ENCODE peak calls at places on chromosomes 12 and 14, in ten cellular contexts. One of them, this sample, is unnamed.

GRCh38 chr12:66087365-66087943 is 43.1 kb downstream of the LLPH start:
- DNase-seq in mucosa of descending colon: peak
- DNase-seq in fibroblast of mammary gland: peak
- DNase-seq in HCT116: peak
- DNase-seq in cardiac muscle cell: peak
- DNase-seq in fibroblast of villous mesenchyme: peak
- DNase-seq in GM20000: peak
- DNase-seq in tibial artery: peak
- DNase-seq in fibroblast of the aortic adventitia: peak
- DNase-seq in MCF 10A: peak
- DNase-seq in this sample: peak

GRCh38 chr12:96197503-96198272 is 3.5 kb downstream of the ELK3 start:
- DNase-seq in mucosa of descending colon: no peak
- DNase-seq in fibroblast of mammary gland: peak
- DNase-seq in HCT116: peak
- DNase-seq in cardiac muscle cell: no peak
- DNase-seq in fibroblast of villous mesenchyme: peak
- DNase-seq in GM20000: no peak
- DNase-seq in tibial artery: no peak
- DNase-seq in fibroblast of the aortic adventitia: peak
- DNase-seq in MCF 10A: peak
- DNase-seq in this sample: no peak

GRCh38 chr12:113868365-113868764 is 97.8 kb downstream of the RBM19 start:
- DNase-seq in mucosa of descending colon: no peak
- DNase-seq in fibroblast of mammary gland: no peak
- DNase-seq in HCT116: no peak
- DNase-seq in cardiac muscle cell: no peak
- DNase-seq in fibroblast of villous mesenchyme: no peak
- DNase-seq in GM20000: no peak
- DNase-seq in tibial artery: no peak
- DNase-seq in fibroblast of the aortic adventitia: no peak
- DNase-seq in MCF 10A: no peak
- DNase-seq in this sample: no peak

GRCh38 chr14:58078471-58078870 is 73.5 kb downstream of the ARMH4 start:
- DNase-seq in mucosa of descending colon: no peak
- DNase-seq in fibroblast of mammary gland: no peak
- DNase-seq in HCT116: no peak
- DNase-seq in cardiac muscle cell: no peak
- DNase-seq in fibroblast of villous mesenchyme: peak
- DNase-seq in GM20000: no peak
- DNase-seq in tibial artery: no peak
- DNase-seq in fibroblast of the aortic adventitia: peak
- DNase-seq in MCF 10A: no peak
- DNase-seq in this sample: no peak

GRCh38 chr12:113049976-113050742 is 6.4 kb upstream of the DTX1 start:
- DNase-seq in mucosa of descending colon: no peak
- DNase-seq in fibroblast of mammary gland: no peak
- DNase-seq in HCT116: peak
- DNase-seq in cardiac muscle cell: peak
- DNase-seq in fibroblast of villous mesenchyme: no peak
- DNase-seq in GM20000: peak
- DNase-seq in tibial artery: no peak
- DNase-seq in fibroblast of the aortic adventitia: no peak
- DNase-seq in MCF 10A: no peak
- DNase-seq in this sample: no peak

GRCh38 chr14:92704036-92704804 is 44.2 kb downstream of the LGMN start:
- DNase-seq in mucosa of descending colon: peak
- DNase-seq in fibroblast of mammary gland: no peak
- DNase-seq in HCT116: no peak
- DNase-seq in cardiac muscle cell: no peak
- DNase-seq in fibroblast of villous mesenchyme: no peak
- DNase-seq in GM20000: peak
- DNase-seq in tibial artery: peak
- DNase-seq in fibroblast of the aortic adventitia: no peak
- DNase-seq in MCF 10A: no peak
- DNase-seq in this sample: no peak

GRCh38 chr14:95870772-95871171 is 5.9 kb upstream of the TUNAR start:
- DNase-seq in mucosa of descending colon: no peak
- DNase-seq in fibroblast of mammary gland: no peak
- DNase-seq in HCT116: no peak
- DNase-seq in cardiac muscle cell: no peak
- DNase-seq in fibroblast of villous mesenchyme: no peak
- DNase-seq in GM20000: no peak
- DNase-seq in tibial artery: no peak
- DNase-seq in fibroblast of the aortic adventitia: no peak
- DNase-seq in MCF 10A: no peak
- DNase-seq in this sample: no peak

GRCh38 chr14:50056457-50056856 is 59.9 kb downstream of the VCPKMT start:
- DNase-seq in mucosa of descending colon: no peak
- DNase-seq in fibroblast of mammary gland: no peak
- DNase-seq in HCT116: no peak
- DNase-seq in cardiac muscle cell: no peak
- DNase-seq in fibroblast of villous mesenchyme: no peak
- DNase-seq in GM20000: no peak
- DNase-seq in tibial artery: no peak
- DNase-seq in fibroblast of the aortic adventitia: no peak
- DNase-seq in MCF 10A: no peak
- DNase-seq in this sample: no peak

GRCh38 chr14:83006071-83006670 is 1472.5 kb upstream of the SEL1L start:
- DNase-seq in mucosa of descending colon: no peak
- DNase-seq in fibroblast of mammary gland: no peak
- DNase-seq in HCT116: no peak
- DNase-seq in cardiac muscle cell: peak
- DNase-seq in fibroblast of villous mesenchyme: no peak
- DNase-seq in GM20000: no peak
- DNase-seq in tibial artery: no peak
- DNase-seq in fibroblast of the aortic adventitia: no peak
- DNase-seq in MCF 10A: peak
- DNase-seq in this sample: no peak

GRCh38 chr14:68359862-68360552 is 432.9 kb downstream of the ZFP36L1 start:
- DNase-seq in mucosa of descending colon: peak
- DNase-seq in fibroblast of mammary gland: peak
- DNase-seq in HCT116: peak
- DNase-seq in cardiac muscle cell: peak
- DNase-seq in fibroblast of villous mesenchyme: peak
- DNase-seq in GM20000: no peak
- DNase-seq in tibial artery: peak
- DNase-seq in fibroblast of the aortic adventitia: peak
- DNase-seq in MCF 10A: peak
- DNase-seq in this sample: no peak

GRCh38 chr12:116160196-116160595 is 117.3 kb downstream of the MED13L start:
- DNase-seq in mucosa of descending colon: no peak
- DNase-seq in fibroblast of mammary gland: peak
- DNase-seq in HCT116: peak
- DNase-seq in cardiac muscle cell: no peak
- DNase-seq in fibroblast of villous mesenchyme: peak
- DNase-seq in GM20000: no peak
- DNase-seq in tibial artery: no peak
- DNase-seq in fibroblast of the aortic adventitia: no peak
- DNase-seq in MCF 10A: peak
- DNase-seq in this sample: no peak

GRCh38 chr14:41783403-41783802 is 176.7 kb downstream of the LRFN5 start:
- DNase-seq in mucosa of descending colon: no peak
- DNase-seq in fibroblast of mammary gland: no peak
- DNase-seq in HCT116: no peak
- DNase-seq in cardiac muscle cell: no peak
- DNase-seq in fibroblast of villous mesenchyme: no peak
- DNase-seq in GM20000: no peak
- DNase-seq in tibial artery: no peak
- DNase-seq in fibroblast of the aortic adventitia: no peak
- DNase-seq in MCF 10A: no peak
- DNase-seq in this sample: no peak

GRCh38 chr14:41782488-41782887 is 175.8 kb downstream of the LRFN5 start:
- DNase-seq in mucosa of descending colon: no peak
- DNase-seq in fibroblast of mammary gland: peak
- DNase-seq in HCT116: no peak
- DNase-seq in cardiac muscle cell: no peak
- DNase-seq in fibroblast of villous mesenchyme: peak
- DNase-seq in GM20000: no peak
- DNase-seq in tibial artery: no peak
- DNase-seq in fibroblast of the aortic adventitia: no peak
- DNase-seq in MCF 10A: no peak
- DNase-seq in this sample: no peak

GRCh38 chr14:41785696-41786095 is 179.0 kb downstream of the LRFN5 start:
- DNase-seq in mucosa of descending colon: no peak
- DNase-seq in fibroblast of mammary gland: peak
- DNase-seq in HCT116: no peak
- DNase-seq in cardiac muscle cell: no peak
- DNase-seq in fibroblast of villous mesenchyme: no peak
- DNase-seq in GM20000: no peak
- DNase-seq in tibial artery: no peak
- DNase-seq in fibroblast of the aortic adventitia: no peak
- DNase-seq in MCF 10A: peak
- DNase-seq in this sample: no peak
- TF ChIP-seq CTCF in mucosa of descending colon: no peak
- TF ChIP-seq CTCF in fibroblast of mammary gland: no peak
- TF ChIP-seq CTCF in HCT116: no peak
- TF ChIP-seq CTCF in cardiac muscle cell: no peak
- TF ChIP-seq CTCF in fibroblast of villous mesenchyme: no peak
- TF ChIP-seq CTCF in GM20000: no peak
- TF ChIP-seq CTCF in tibial artery: no peak
- TF ChIP-seq CTCF in fibroblast of the aortic adventitia: no peak
- TF ChIP-seq CTCF in MCF 10A: no peak
- TF ChIP-seq CTCF in this sample: no peak

DNA sequence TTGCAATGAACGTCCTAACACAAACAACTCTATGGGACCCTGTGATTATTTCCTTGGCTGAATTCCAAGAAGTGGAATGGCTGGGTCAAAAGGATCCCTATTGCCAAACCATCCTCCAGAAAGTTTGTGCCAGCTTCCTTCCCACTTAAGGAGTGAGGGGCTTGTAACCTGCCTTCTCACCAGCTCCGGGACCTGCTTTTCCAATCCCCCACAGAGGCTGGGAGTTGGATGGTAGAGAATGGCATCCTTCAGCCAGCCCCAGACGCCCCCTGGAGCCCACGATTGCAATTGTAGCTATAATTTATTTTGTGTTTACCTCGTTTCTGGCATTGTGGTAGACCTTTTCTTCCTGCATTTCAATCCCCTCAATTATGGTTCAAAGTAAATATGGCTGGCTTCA is 9.7 kb upstream of the ZDHHC22 start:
- DNase-seq in mucosa of descending colon: no peak
- DNase-seq in fibroblast of mammary gland: peak
- DNase-seq in HCT116: no peak
- DNase-seq in cardiac muscle cell: peak
- DNase-seq in fibroblast of villous mesenchyme: no peak
- DNase-seq in GM20000: no peak
- DNase-seq in tibial artery: no peak
- DNase-seq in fibroblast of the aortic adventitia: no peak
- DNase-seq in MCF 10A: peak
- DNase-seq in this sample: no peak
- TF ChIP-seq CTCF in mucosa of descending colon: no peak
- TF ChIP-seq CTCF in fibroblast of mammary gland: peak
- TF ChIP-seq CTCF in HCT116: peak
- TF ChIP-seq CTCF in cardiac muscle cell: peak
- TF ChIP-seq CTCF in fibroblast of villous mesenchyme: peak
- TF ChIP-seq CTCF in GM20000: peak
- TF ChIP-seq CTCF in tibial artery: no peak
- TF ChIP-seq CTCF in fibroblast of the aortic adventitia: peak
- TF ChIP-seq CTCF in MCF 10A: peak
- TF ChIP-seq CTCF in this sample: no peak

GRCh38 chr12:107081778-107082177 is 11.6 kb downstream of the CRY1 start:
- DNase-seq in mucosa of descending colon: no peak
- DNase-seq in fibroblast of mammary gland: no peak
- DNase-seq in HCT116: no peak
- DNase-seq in cardiac muscle cell: no peak
- DNase-seq in fibroblast of villous mesenchyme: no peak
- DNase-seq in GM20000: no peak
- DNase-seq in tibial artery: no peak
- DNase-seq in fibroblast of the aortic adventitia: no peak
- DNase-seq in MCF 10A: no peak
- DNase-seq in this sample: no peak

GRCh38 chr12:107079172-107080011 is 14.0 kb downstream of the CRY1 start:
- DNase-seq in mucosa of descending colon: no peak
- DNase-seq in fibroblast of mammary gland: peak
- DNase-seq in HCT116: no peak
- DNase-seq in cardiac muscle cell: peak
- DNase-seq in fibroblast of villous mesenchyme: peak
- DNase-seq in GM20000: no peak
- DNase-seq in tibial artery: no peak
- DNase-seq in fibroblast of the aortic adventitia: peak
- DNase-seq in MCF 10A: peak
- DNase-seq in this sample: no peak
- TF ChIP-seq CTCF in mucosa of descending colon: no peak
- TF ChIP-seq CTCF in fibroblast of mammary gland: peak
- TF ChIP-seq CTCF in HCT116: peak
- TF ChIP-seq CTCF in cardiac muscle cell: peak
- TF ChIP-seq CTCF in fibroblast of villous mesenchyme: peak
- TF ChIP-seq CTCF in GM20000: peak
- TF ChIP-seq CTCF in tibial artery: peak
- TF ChIP-seq CTCF in fibroblast of the aortic adventitia: peak
- TF ChIP-seq CTCF in MCF 10A: peak
- TF ChIP-seq CTCF in this sample: peak

DNA sequence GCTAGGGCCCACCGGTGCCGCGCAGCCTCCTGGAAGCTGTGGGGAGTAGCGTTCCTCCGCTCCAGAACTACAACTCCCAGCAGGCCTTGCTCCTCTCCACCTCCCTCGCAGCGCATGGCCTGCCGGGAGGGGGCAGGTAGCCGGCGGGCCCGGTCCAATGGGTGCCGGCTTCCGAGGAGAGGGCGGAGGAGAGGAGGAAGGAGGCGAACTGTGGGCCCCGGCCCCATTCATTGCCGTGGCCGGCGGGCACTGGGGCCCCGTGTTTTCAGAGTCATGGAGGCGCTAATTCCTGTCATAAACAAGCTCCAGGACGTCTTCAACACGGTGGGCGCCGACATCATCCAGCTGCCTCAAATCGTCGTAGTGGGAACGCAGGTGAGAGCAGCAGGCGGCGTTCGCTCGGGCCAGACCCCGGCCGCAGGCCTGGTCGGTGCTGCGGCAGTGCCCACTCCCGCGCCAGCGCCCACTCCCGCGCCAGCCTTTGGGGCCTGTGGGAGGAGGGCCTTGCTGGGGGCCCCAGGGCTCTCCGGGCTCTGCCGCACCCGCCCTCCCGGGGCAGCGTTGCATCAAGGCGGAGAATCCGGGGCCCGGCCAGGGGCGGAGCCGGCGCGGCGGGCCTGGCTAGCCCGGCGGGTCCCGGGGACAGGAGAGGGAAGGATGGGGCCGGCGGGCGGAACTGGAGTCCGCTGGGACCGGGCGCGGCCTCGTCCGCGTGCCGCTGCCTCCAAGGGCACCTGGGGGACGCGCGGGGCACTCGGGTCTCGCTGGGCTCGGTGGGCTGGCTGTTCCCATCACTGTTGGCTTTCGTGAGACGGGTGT is at the start of gene DNM1L:
- DNase-seq in mucosa of descending colon: peak
- DNase-seq in fibroblast of mammary gland: peak
- DNase-seq in HCT116: peak
- DNase-seq in cardiac muscle cell: peak
- DNase-seq in fibroblast of villous mesenchyme: peak
- DNase-seq in GM20000: peak
- DNase-seq in tibial artery: peak
- DNase-seq in fibroblast of the aortic adventitia: peak
- DNase-seq in MCF 10A: peak
- DNase-seq in this sample: peak
- TF ChIP-seq CTCF in mucosa of descending colon: no peak
- TF ChIP-seq CTCF in fibroblast of mammary gland: no peak
- TF ChIP-seq CTCF in HCT116: no peak
- TF ChIP-seq CTCF in cardiac muscle cell: peak
- TF ChIP-seq CTCF in fibroblast of villous mesenchyme: peak
- TF ChIP-seq CTCF in GM20000: no peak
- TF ChIP-seq CTCF in tibial artery: no peak
- TF ChIP-seq CTCF in fibroblast of the aortic adventitia: peak
- TF ChIP-seq CTCF in MCF 10A: no peak
- TF ChIP-seq CTCF in this sample: no peak